ENCODE peak calls at places on chromosomes 6 and 20, in ten cellular contexts. One of them, this sample, is unnamed.

GRCh38 chr6:107113460-107114212 is 1.7 kb downstream of the BEND3 start:
- DNase-seq in K562: no peak
- DNase-seq in stimulated activated CD4-positive, alpha-beta T cell treated with anti-CD3 and anti-CD28 coated beads, Interleukin-2, amount 100 ng/mL, for 48 hours: peak; percentile 3
- DNase-seq in stimulated activated CD8-positive, alpha-beta memory T cell treated with anti-CD3 and anti-CD28 coated beads, Interleukin-15, amount 100 ng/mL, for 4 hours: no peak
- DNase-seq in effector memory CD8-positive, alpha-beta T cell: no peak
- DNase-seq in GM12865: no peak
- DNase-seq in NCI-H345: peak; percentile 26
- DNase-seq in WTC11: no peak
- DNase-seq in neural crest cell: no peak
- DNase-seq in EL: no peak
- DNase-seq in this sample: no peak

GRCh38 chr20:14264869-14265268 is 72.5 kb downstream of the FLRT3 start:
- DNase-seq in EL: peak; percentile 15
- DNase-seq in WTC11: no peak
- DNase-seq in K562: no peak
- DNase-seq in effector memory CD8-positive, alpha-beta T cell: no peak
- DNase-seq in stimulated activated CD8-positive, alpha-beta memory T cell treated with anti-CD3 and anti-CD28 coated beads, Interleukin-15, amount 100 ng/mL, for 4 hours: no peak
- DNase-seq in NCI-H345: no peak
- DNase-seq in stimulated activated CD4-positive, alpha-beta T cell treated with anti-CD3 and anti-CD28 coated beads, Interleukin-2, amount 100 ng/mL, for 48 hours: no peak
- DNase-seq in GM12865: peak; percentile 18
- DNase-seq in neural crest cell: no peak
- DNase-seq in this sample: no peak

GRCh38 chr6:169689247-169689646 is 12.6 kb downstream of the WDR27 start:
- DNase-seq in neural crest cell: no peak
- DNase-seq in stimulated activated CD8-positive, alpha-beta memory T cell treated with anti-CD3 and anti-CD28 coated beads, Interleukin-15, amount 100 ng/mL, for 4 hours: no peak
- DNase-seq in K562: no peak
- DNase-seq in GM12865: no peak
- DNase-seq in EL: peak; percentile 81
- DNase-seq in NCI-H345: no peak
- DNase-seq in WTC11: no peak
- DNase-seq in effector memory CD8-positive, alpha-beta T cell: no peak
- DNase-seq in stimulated activated CD4-positive, alpha-beta T cell treated with anti-CD3 and anti-CD28 coated beads, Interleukin-2, amount 100 ng/mL, for 48 hours: no peak
- DNase-seq in this sample: no peak

GRCh38 chr6:163405412-163406309 is 8.9 kb upstream of the QKI start:
- DNase-seq in stimulated activated CD8-positive, alpha-beta memory T cell treated with anti-CD3 and anti-CD28 coated beads, Interleukin-15, amount 100 ng/mL, for 4 hours: no peak
- DNase-seq in EL: peak; percentile 28
- DNase-seq in WTC11: no peak
- DNase-seq in NCI-H345: no peak
- DNase-seq in stimulated activated CD4-positive, alpha-beta T cell treated with anti-CD3 and anti-CD28 coated beads, Interleukin-2, amount 100 ng/mL, for 48 hours: no peak
- DNase-seq in effector memory CD8-positive, alpha-beta T cell: no peak
- DNase-seq in K562: no peak
- DNase-seq in neural crest cell: no peak
- DNase-seq in GM12865: peak; percentile 44
- DNase-seq in this sample: no peak

GRCh38 chr6:16273266-16273665 is 34.9 kb downstream of the GMPR start:
- DNase-seq in NCI-H345: no peak
- DNase-seq in EL: peak; percentile 21
- DNase-seq in GM12865: no peak
- DNase-seq in neural crest cell: no peak
- DNase-seq in stimulated activated CD8-positive, alpha-beta memory T cell treated with anti-CD3 and anti-CD28 coated beads, Interleukin-15, amount 100 ng/mL, for 4 hours: no peak
- DNase-seq in K562: no peak
- DNase-seq in effector memory CD8-positive, alpha-beta T cell: no peak
- DNase-seq in stimulated activated CD4-positive, alpha-beta T cell treated with anti-CD3 and anti-CD28 coated beads, Interleukin-2, amount 100 ng/mL, for 48 hours: no peak
- DNase-seq in WTC11: no peak
- DNase-seq in this sample: no peak

GRCh38 chr20:63273635-63274380 is 1.2 kb downstream of the ARFGAP1 start:
- DNase-seq in K562: peak; percentile 56
- DNase-seq in EL: peak; percentile 86
- DNase-seq in NCI-H345: no peak
- DNase-seq in neural crest cell: no peak
- DNase-seq in stimulated activated CD8-positive, alpha-beta memory T cell treated with anti-CD3 and anti-CD28 coated beads, Interleukin-15, amount 100 ng/mL, for 4 hours: no peak
- DNase-seq in stimulated activated CD4-positive, alpha-beta T cell treated with anti-CD3 and anti-CD28 coated beads, Interleukin-2, amount 100 ng/mL, for 48 hours: no peak
- DNase-seq in GM12865: no peak
- DNase-seq in effector memory CD8-positive, alpha-beta T cell: no peak
- DNase-seq in WTC11: no peak
- DNase-seq in this sample: no peak

GRCh38 chr20:46713957-46714834 is 4.7 kb downstream of the SLC2A10 start:
- DNase-seq in EL: no peak
- DNase-seq in effector memory CD8-positive, alpha-beta T cell: no peak
- DNase-seq in NCI-H345: no peak
- DNase-seq in stimulated activated CD4-positive, alpha-beta T cell treated with anti-CD3 and anti-CD28 coated beads, Interleukin-2, amount 100 ng/mL, for 48 hours: no peak
- DNase-seq in stimulated activated CD8-positive, alpha-beta memory T cell treated with anti-CD3 and anti-CD28 coated beads, Interleukin-15, amount 100 ng/mL, for 4 hours: no peak
- DNase-seq in GM12865: no peak
- DNase-seq in neural crest cell: no peak
- DNase-seq in K562: no peak
- DNase-seq in WTC11: no peak
- DNase-seq in this sample: no peak

GRCh38 chr6:130697661-130698535 is 129.3 kb upstream of the SMLR1 start:
- DNase-seq in EL: peak; percentile 72
- DNase-seq in WTC11: peak; percentile 57
- DNase-seq in NCI-H345: peak; percentile 39
- DNase-seq in stimulated activated CD4-positive, alpha-beta T cell treated with anti-CD3 and anti-CD28 coated beads, Interleukin-2, amount 100 ng/mL, for 48 hours: peak; percentile 46
- DNase-seq in stimulated activated CD8-positive, alpha-beta memory T cell treated with anti-CD3 and anti-CD28 coated beads, Interleukin-15, amount 100 ng/mL, for 4 hours: peak; percentile 44
- DNase-seq in neural crest cell: peak; percentile 43
- DNase-seq in effector memory CD8-positive, alpha-beta T cell: peak; percentile 49
- DNase-seq in GM12865: peak; percentile 73
- DNase-seq in K562: peak; percentile 36
- DNase-seq in this sample: no peak

GRCh38 chr6:36249010-36249409 is 20.9 kb upstream of the PNPLA1 start:
- DNase-seq in effector memory CD8-positive, alpha-beta T cell: no peak
- DNase-seq in GM12865: no peak
- DNase-seq in NCI-H345: no peak
- DNase-seq in neural crest cell: no peak
- DNase-seq in EL: peak; percentile 56
- DNase-seq in stimulated activated CD4-positive, alpha-beta T cell treated with anti-CD3 and anti-CD28 coated beads, Interleukin-2, amount 100 ng/mL, for 48 hours: no peak
- DNase-seq in K562: no peak
- DNase-seq in stimulated activated CD8-positive, alpha-beta memory T cell treated with anti-CD3 and anti-CD28 coated beads, Interleukin-15, amount 100 ng/mL, for 4 hours: no peak
- DNase-seq in WTC11: no peak
- DNase-seq in this sample: no peak

GRCh38 chr20:3749689-3750639 is 17.5 kb downstream of the HSPA12B start:
- DNase-seq in GM12865: peak; percentile 35
- DNase-seq in stimulated activated CD8-positive, alpha-beta memory T cell treated with anti-CD3 and anti-CD28 coated beads, Interleukin-15, amount 100 ng/mL, for 4 hours: no peak
- DNase-seq in neural crest cell: peak; percentile 68
- DNase-seq in EL: no peak
- DNase-seq in effector memory CD8-positive, alpha-beta T cell: no peak
- DNase-seq in WTC11: peak; percentile 82
- DNase-seq in stimulated activated CD4-positive, alpha-beta T cell treated with anti-CD3 and anti-CD28 coated beads, Interleukin-2, amount 100 ng/mL, for 48 hours: peak; percentile 51
- DNase-seq in NCI-H345: peak; percentile 77
- DNase-seq in K562: peak; percentile 73
- DNase-seq in this sample: no peak

GRCh38 chr6:149445095-149445466 is 39.7 kb downstream of the ZC3H12D start:
- DNase-seq in stimulated activated CD8-positive, alpha-beta memory T cell treated with anti-CD3 and anti-CD28 coated beads, Interleukin-15, amount 100 ng/mL, for 4 hours: no peak
- DNase-seq in NCI-H345: no peak
- DNase-seq in GM12865: peak; percentile 58
- DNase-seq in stimulated activated CD4-positive, alpha-beta T cell treated with anti-CD3 and anti-CD28 coated beads, Interleukin-2, amount 100 ng/mL, for 48 hours: no peak
- DNase-seq in effector memory CD8-positive, alpha-beta T cell: no peak
- DNase-seq in K562: no peak
- DNase-seq in EL: no peak
- DNase-seq in neural crest cell: no peak
- DNase-seq in WTC11: no peak
- DNase-seq in this sample: no peak

GRCh38 chr20:15491564-15491963 is 1081.7 kb downstream of the KIF16B start:
- DNase-seq in stimulated activated CD4-positive, alpha-beta T cell treated with anti-CD3 and anti-CD28 coated beads, Interleukin-2, amount 100 ng/mL, for 48 hours: no peak
- DNase-seq in GM12865: peak; percentile 43
- DNase-seq in EL: peak; percentile 2
- DNase-seq in NCI-H345: no peak
- DNase-seq in K562: no peak
- DNase-seq in stimulated activated CD8-positive, alpha-beta memory T cell treated with anti-CD3 and anti-CD28 coated beads, Interleukin-15, amount 100 ng/mL, for 4 hours: no peak
- DNase-seq in effector memory CD8-positive, alpha-beta T cell: no peak
- DNase-seq in neural crest cell: no peak
- DNase-seq in WTC11: peak; percentile 54
- DNase-seq in this sample: no peak

This sample was measured in RWPE2.